ENCODE peak calls at places on chromosomes 13 and 19, in eight cellular contexts. L is NCI-H526 treated with DMSO at 0.1 percent for 48 hours, D is EL, J is BE2C, X is retinal pigment epithelial cell, C is B cell, O is GM04504, G is NCI-H1092 treated with DMSO at 0.1 percent for 48 hours. R is an unnamed sample.

GRCh38 chr19:47284324-47284899 is 9.7 kb downstream of the INAFM1 start:
- DNase-seq in L (peak), D (peak), J (peak), X (peak), C (no peak), O (no peak), G (peak), R (peak)

GRCh38 chr19:58468216-58468839 is 1.4 kb downstream of the ZNF324 start:
- DNase-seq in L (no peak), D (no peak), J (no peak), X (no peak), C (no peak), O (no peak), G (no peak), R (no peak)

GRCh38 chr13:113907637-113908617 is 44.1 kb upstream of the GAS6 start:
- DNase-seq in L (peak), D (peak), J (no peak), X (no peak), C (no peak), O (no peak), G (peak), R (no peak)

GRCh38 chr19:45863840-45864628 is at the start of gene FOXA3:
- DNase-seq in L (peak), D (peak), J (peak), X (no peak), C (peak), O (no peak), G (no peak), R (no peak)

GRCh38 chr13:106095919-106096318 is 439.5 kb downstream of the EFNB2 start:
- DNase-seq in L (no peak), D (no peak), J (no peak), X (no peak), C (no peak), O (no peak), G (no peak), R (no peak)

GRCh38 chr19:44741841-44742352 is 6.6 kb upstream of the BCL3 start:
- DNase-seq in L (no peak), D (peak), J (peak), X (peak), C (no peak), O (peak), G (peak), R (no peak)

GRCh38 chr19:18428837-18429674 is 8.9 kb downstream of the ISYNA1 start:
- DNase-seq in L (peak), D (peak), J (peak), X (no peak), C (peak), O (peak), G (peak), R (peak)

GRCh38 chr19:6003976-6004375 is 26.0 kb upstream of the RANBP3 start:
- DNase-seq in L (no peak), D (no peak), J (no peak), X (no peak), C (no peak), O (no peak), G (no peak), R (no peak)

GRCh38 chr19:49145485-49146407 is 9.4 kb downstream of the HRC start:
- DNase-seq in L (peak), D (peak), J (peak), X (no peak), C (peak), O (peak), G (peak), R (no peak)

GRCh38 chr19:46788968-46789338 is 559 bp upstream of the SLC1A5 start:
- DNase-seq in L (no peak), D (no peak), J (no peak), X (no peak), C (no peak), O (no peak), G (no peak), R (no peak)

GRCh38 chr13:59360108-59360507 is 803.6 kb downstream of the DIAPH3 start:
- DNase-seq in L (no peak), D (no peak), J (no peak), X (no peak), C (no peak), O (no peak), G (no peak), R (no peak)

GRCh38 chr13:29498426-29499040 is 97.0 kb downstream of the SLC7A1 start:
- DNase-seq in L (no peak), D (no peak), J (no peak), X (no peak), C (no peak), O (no peak), G (no peak), R (no peak)

GRCh38 chr19:50046649-50047503 is 21.1 kb downstream of the ZNF473 start:
- DNase-seq in L (no peak), D (no peak), J (peak), X (no peak), C (no peak), O (no peak), G (no peak), R (no peak)

GRCh38 chr19:932647-933552 is 7.1 kb downstream of the ARID3A start:
- DNase-seq in L (no peak), D (peak), J (peak), X (no peak), C (peak), O (peak), G (no peak), R (no peak)

GRCh38 chr13:98927954-98928927 is 49.6 kb downstream of the DOCK9 start:
- DNase-seq in L (no peak), D (peak), J (no peak), X (no peak), C (no peak), O (peak), G (no peak), R (no peak)

R was measured in NCI-H1436 treated with DMSO at 0.1 percent for 48 hours.